ENCODE peak calls at places on chromosomes 1 and 21, in five cellular contexts. One of them, this sample, is unnamed.

GRCh38 chr21:35483267-35483666 is 434.2 kb upstream of the RUNX1 start:
- DNase-seq in type B pancreatic cell: no peak
- DNase-seq in uterus: no peak
- DNase-seq in GM20000: no peak
- DNase-seq in heart right ventricle: no peak
- DNase-seq in this sample: no peak

GRCh38 chr21:26061437-26061836 is 109.1 kb downstream of the APP start:
- DNase-seq in GM20000: no peak
- DNase-seq in uterus: no peak
- DNase-seq in type B pancreatic cell: no peak
- DNase-seq in heart right ventricle: no peak
- DNase-seq in this sample: no peak

GRCh38 chr1:116415699-116416533 is 42.9 kb downstream of the ATP1A1 start:
- DNase-seq in GM20000: no peak
- DNase-seq in heart right ventricle: peak
- DNase-seq in uterus: no peak
- DNase-seq in type B pancreatic cell: no peak
- DNase-seq in this sample: no peak

GRCh38 chr1:209585672-209586071 is 2.2 kb downstream of the CAMK1G start:
- DNase-seq in heart right ventricle: peak
- DNase-seq in uterus: no peak
- DNase-seq in GM20000: no peak
- DNase-seq in type B pancreatic cell: no peak
- DNase-seq in this sample: no peak

GRCh38 chr1:225754940-225755635 is 22.5 kb upstream of the SRP9 start:
- DNase-seq in GM20000: no peak
- DNase-seq in uterus: peak
- DNase-seq in type B pancreatic cell: no peak
- DNase-seq in heart right ventricle: peak
- DNase-seq in this sample: no peak

GRCh38 chr1:40746344-40747090 is 37.1 kb upstream of the KCNQ4 start:
- DNase-seq in type B pancreatic cell: no peak
- DNase-seq in uterus: no peak
- DNase-seq in heart right ventricle: no peak
- DNase-seq in GM20000: no peak
- DNase-seq in this sample: no peak

GRCh38 chr1:204651843-204652421 is 33.6 kb downstream of the LRRN2 start:
- DNase-seq in type B pancreatic cell: no peak
- DNase-seq in heart right ventricle: no peak
- DNase-seq in GM20000: no peak
- DNase-seq in uterus: no peak
- DNase-seq in this sample: no peak

GRCh38 chr1:160522136-160522535 is 919 bp downstream of the SLAMF6 start:
- DNase-seq in type B pancreatic cell: no peak
- DNase-seq in uterus: no peak
- DNase-seq in GM20000: peak
- DNase-seq in heart right ventricle: no peak
- DNase-seq in this sample: peak

GRCh38 chr1:61460230-61460629 is 264.7 kb downstream of the TM2D1 start:
- DNase-seq in type B pancreatic cell: no peak
- DNase-seq in GM20000: no peak
- DNase-seq in heart right ventricle: no peak
- DNase-seq in uterus: no peak
- DNase-seq in this sample: no peak

GRCh38 chr1:197463142-197463541 is 195.1 kb downstream of the CRB1 start:
- DNase-seq in heart right ventricle: no peak
- DNase-seq in uterus: no peak
- DNase-seq in GM20000: no peak
- DNase-seq in type B pancreatic cell: no peak
- DNase-seq in this sample: no peak

GRCh38 chr1:159880435-159880834 is 18.0 kb upstream of the VSIG8 start:
- DNase-seq in heart right ventricle: no peak
- DNase-seq in GM20000: no peak
- DNase-seq in type B pancreatic cell: no peak
- DNase-seq in uterus: no peak
- DNase-seq in this sample: no peak

GRCh38 chr1:96596226-96596625 is 125.4 kb upstream of the PTBP2 start:
- DNase-seq in GM20000: peak
- DNase-seq in uterus: no peak
- DNase-seq in type B pancreatic cell: no peak
- DNase-seq in heart right ventricle: no peak
- DNase-seq in this sample: peak

GRCh38 chr1:221435510-221435909 is 306.4 kb downstream of the DUSP10 start:
- DNase-seq in GM20000: peak
- DNase-seq in type B pancreatic cell: no peak
- DNase-seq in uterus: no peak
- DNase-seq in heart right ventricle: no peak
- DNase-seq in this sample: peak

GRCh38 chr1:15020943-15021745 is 132.4 kb upstream of the TMEM51 start:
- DNase-seq in heart right ventricle: peak
- DNase-seq in uterus: peak
- DNase-seq in type B pancreatic cell: no peak
- DNase-seq in GM20000: no peak
- DNase-seq in this sample: no peak

GRCh38 chr21:45403825-45404725 is 890 bp upstream of the COL18A1 start:
- DNase-seq in type B pancreatic cell: no peak
- DNase-seq in heart right ventricle: no peak
- DNase-seq in GM20000: no peak
- DNase-seq in uterus: peak
- DNase-seq in this sample: no peak

GRCh38 chr1:246947255-246947654 is 15.5 kb upstream of the AHCTF1 start:
- DNase-seq in heart right ventricle: peak
- DNase-seq in type B pancreatic cell: no peak
- DNase-seq in uterus: peak
- DNase-seq in GM20000: no peak
- DNase-seq in this sample: no peak

GRCh38 chr1:197775282-197776262 is at the start of gene DENND1B:
- DNase-seq in heart right ventricle: peak
- DNase-seq in type B pancreatic cell: peak
- DNase-seq in GM20000: peak
- DNase-seq in uterus: peak
- DNase-seq in this sample: peak

GRCh38 chr1:228900993-228901392 is 165.7 kb downstream of the RHOU start:
- DNase-seq in type B pancreatic cell: no peak
- DNase-seq in GM20000: no peak
- DNase-seq in uterus: no peak
- DNase-seq in heart right ventricle: no peak
- DNase-seq in this sample: no peak

GRCh38 chr1:167683226-167683625 is 38.6 kb upstream of the MPZL1 start:
- DNase-seq in heart right ventricle: no peak
- DNase-seq in GM20000: no peak
- DNase-seq in type B pancreatic cell: no peak
- DNase-seq in uterus: no peak
- DNase-seq in this sample: no peak

GRCh38 chr1:156760092-156760795 is 7.1 kb upstream of the PRCC start:
- DNase-seq in heart right ventricle: no peak
- DNase-seq in type B pancreatic cell: no peak
- DNase-seq in uterus: no peak
- DNase-seq in GM20000: no peak
- DNase-seq in this sample: no peak

GRCh38 chr1:172589553-172589952 is 56.6 kb downstream of the SUCO start:
- DNase-seq in type B pancreatic cell: no peak
- DNase-seq in uterus: no peak
- DNase-seq in GM20000: no peak
- DNase-seq in heart right ventricle: no peak
- DNase-seq in this sample: no peak

GRCh38 chr1:47485817-47486216 is 48.0 kb downstream of the FOXD2 start:
- DNase-seq in type B pancreatic cell: no peak
- DNase-seq in heart right ventricle: no peak
- DNase-seq in GM20000: no peak
- DNase-seq in uterus: no peak
- DNase-seq in this sample: no peak

GRCh38 chr1:6612641-6613360 is 730 bp upstream of the PHF13 start:
- DNase-seq in heart right ventricle: peak
- DNase-seq in type B pancreatic cell: no peak
- DNase-seq in GM20000: no peak
- DNase-seq in uterus: no peak
- DNase-seq in this sample: peak

GRCh38 chr1:153648000-153648643 is 10.4 kb upstream of the SNAPIN start:
- DNase-seq in GM20000: no peak
- DNase-seq in uterus: no peak
- DNase-seq in heart right ventricle: no peak
- DNase-seq in type B pancreatic cell: no peak
- DNase-seq in this sample: no peak

GRCh38 chr1:116356673-116357072 is 16.4 kb upstream of the ATP1A1 start:
- DNase-seq in uterus: no peak
- DNase-seq in type B pancreatic cell: no peak
- DNase-seq in GM20000: no peak
- DNase-seq in heart right ventricle: no peak
- DNase-seq in this sample: no peak

GRCh38 chr1:218460367-218460766 is 115.2 kb downstream of the TGFB2 start:
- DNase-seq in heart right ventricle: peak
- DNase-seq in uterus: peak
- DNase-seq in GM20000: no peak
- DNase-seq in type B pancreatic cell: no peak
- DNase-seq in this sample: no peak

GRCh38 chr21:42559326-42559725 is 45.7 kb downstream of the SLC37A1 start:
- DNase-seq in type B pancreatic cell: no peak
- DNase-seq in GM20000: no peak
- DNase-seq in uterus: no peak
- DNase-seq in heart right ventricle: no peak
- DNase-seq in this sample: no peak

GRCh38 chr1:99852648-99853047 is 2.5 kb downstream of the AGL start:
- DNase-seq in type B pancreatic cell: no peak
- DNase-seq in GM20000: no peak
- DNase-seq in heart right ventricle: no peak
- DNase-seq in uterus: no peak
- DNase-seq in this sample: no peak

GRCh38 chr1:223844962-223845809 is 561 bp downstream of the TP53BP2 start:
- DNase-seq in uterus: peak
- DNase-seq in type B pancreatic cell: no peak
- DNase-seq in heart right ventricle: peak
- DNase-seq in GM20000: peak
- DNase-seq in this sample: peak

GRCh38 chr1:57163332-57163731 is 197.5 kb upstream of the C8B start:
- DNase-seq in type B pancreatic cell: no peak
- DNase-seq in uterus: no peak
- DNase-seq in GM20000: no peak
- DNase-seq in heart right ventricle: no peak
- DNase-seq in this sample: no peak

This sample was measured in NAMALWA.